ENCODE peak calls at places on chromosomes 4 and X, in four cellular contexts. W, D, T and G are unnamed samples. For H3K4me1, the result is how much of the 10 kb centered on the place peaks cover.

GRCh38 chr4:189921058-189921457 is 19.6 kb upstream of the FRG1 start:
- DNase-seq in W (no peak), T (no peak), D (no peak), G (no peak)

GRCh38 chrX:20237864-20238263 is 28.8 kb downstream of the RPS6KA3 start:
- DNase-seq in T (no peak), W (peak), D (no peak), G (no peak)

GRCh38 chr4:79578613-79579012 is 170.6 kb upstream of the GK2 start:
- DNase-seq in D (no peak), W (no peak), T (no peak), G (no peak)

GRCh38 chr4:119041951-119042560 is 93.6 kb upstream of the MYOZ2 start:
- DNase-seq in W (peak), D (peak), T (no peak), G (peak)

GRCh38 chrX:87578978-87579377 is 61.4 kb downstream of the KLHL4 start:
- DNase-seq in W (no peak), T (no peak), D (no peak), G (no peak)

GRCh38 chr4:83082777-83083176 is 31.8 kb downstream of the PLAC8 start:
- DNase-seq in D (no peak), W (no peak), T (no peak), G (no peak)

GRCh38 chr4:36178489-36178888 is 65.8 kb downstream of the ARAP2 start:
- DNase-seq in T (no peak), W (no peak), D (no peak), G (no peak)

GRCh38 chr4:132071815-132072214 is 1077.3 kb upstream of the PCDH10 start:
- DNase-seq in W (peak), T (no peak), D (no peak), G (no peak)

GRCh38 chr4:176642472-176642871 is 150.2 kb downstream of the VEGFC start:
- DNase-seq in D (no peak), T (no peak), W (no peak), G (no peak)

GRCh38 chr4:88477229-88477860 is 20.4 kb downstream of the HERC5 start:
- DNase-seq in W (no peak), D (no peak), T (no peak), G (no peak)

GRCh38 chrX:124796989-124797388 is 450.6 kb downstream of the SH2D1A start:
- DNase-seq in W (no peak), D (no peak), T (no peak), G (no peak)

GRCh38 chrX:118383120-118383519 is 37.2 kb downstream of the WDR44 start:
- DNase-seq in W (no peak), D (no peak), T (no peak), G (no peak)

GRCh38 chr4:47690611-47691010 is 147.3 kb downstream of the CORIN start:
- DNase-seq in T (no peak), W (no peak), D (no peak), G (no peak)

GRCh38 chr4:186485621-186486062 is 69.7 kb downstream of the MTNR1A start:
- DNase-seq in D (no peak), T (no peak), W (peak), G (no peak)

GRCh38 chr4:23234716-23235115 is 542.0 kb downstream of the GBA3 start:
- DNase-seq in T (no peak), D (no peak), W (no peak), G (no peak)

GRCh38 chrX:110588164-110588563 is 207.5 kb downstream of the CHRDL1 start:
- DNase-seq in D (no peak), W (no peak), T (no peak), G (no peak)

GRCh38 chr4:155241664-155242063 is 33.2 kb downstream of the NPY2R start:
- DNase-seq in T (no peak), D (no peak), W (no peak), G (no peak)

GRCh38 chrX:28205905-28206304 is 224.7 kb upstream of the DCAF8L1 start:
- DNase-seq in D (no peak), W (no peak), T (no peak), G (no peak)

GRCh38 chr4:3807861-3808521 is 41.8 kb downstream of the ADRA2C start:
- DNase-seq in T (no peak), W (no peak), D (no peak), G (no peak)

GRCh38 chr4:178955614-178956013 is 1513.4 kb upstream of the AGA start:
- DNase-seq in D (no peak), W (no peak), T (no peak), G (no peak)

GRCh38 chr4:77990456-77990855 is 66.7 kb upstream of the FRAS1 start:
- DNase-seq in T (no peak), D (no peak), W (no peak), G (no peak)

GRCh38 chr4:109016200-109016599 is 253.3 kb upstream of the ETNPPL start:
- DNase-seq in T (no peak), W (no peak), D (no peak), G (no peak)

GRCh38 chr4:80265571-80266266 is 745 bp upstream of the FGF5 start:
- DNase-seq in W (peak), D (no peak), T (no peak), G (no peak)

GRCh38 chrX:153935326-153935851 is 552 bp upstream of the NAA10 start:
- DNase-seq in D (no peak), W (no peak), T (no peak), G (no peak)

GRCh38 chrX:105715746-105716145 is 106.6 kb upstream of the NRK start:
- DNase-seq in T (no peak), W (no peak), D (no peak), G (no peak)

GRCh38 chr4:2062808-2063524 is 3.8 kb downstream of the NAT8L start:
- DNase-seq in W (no peak), T (no peak), D (no peak), G (peak)
- H3K27ac ChIP-seq in W (no peak), T (no peak), D (no peak), G (no peak)

DNA sequence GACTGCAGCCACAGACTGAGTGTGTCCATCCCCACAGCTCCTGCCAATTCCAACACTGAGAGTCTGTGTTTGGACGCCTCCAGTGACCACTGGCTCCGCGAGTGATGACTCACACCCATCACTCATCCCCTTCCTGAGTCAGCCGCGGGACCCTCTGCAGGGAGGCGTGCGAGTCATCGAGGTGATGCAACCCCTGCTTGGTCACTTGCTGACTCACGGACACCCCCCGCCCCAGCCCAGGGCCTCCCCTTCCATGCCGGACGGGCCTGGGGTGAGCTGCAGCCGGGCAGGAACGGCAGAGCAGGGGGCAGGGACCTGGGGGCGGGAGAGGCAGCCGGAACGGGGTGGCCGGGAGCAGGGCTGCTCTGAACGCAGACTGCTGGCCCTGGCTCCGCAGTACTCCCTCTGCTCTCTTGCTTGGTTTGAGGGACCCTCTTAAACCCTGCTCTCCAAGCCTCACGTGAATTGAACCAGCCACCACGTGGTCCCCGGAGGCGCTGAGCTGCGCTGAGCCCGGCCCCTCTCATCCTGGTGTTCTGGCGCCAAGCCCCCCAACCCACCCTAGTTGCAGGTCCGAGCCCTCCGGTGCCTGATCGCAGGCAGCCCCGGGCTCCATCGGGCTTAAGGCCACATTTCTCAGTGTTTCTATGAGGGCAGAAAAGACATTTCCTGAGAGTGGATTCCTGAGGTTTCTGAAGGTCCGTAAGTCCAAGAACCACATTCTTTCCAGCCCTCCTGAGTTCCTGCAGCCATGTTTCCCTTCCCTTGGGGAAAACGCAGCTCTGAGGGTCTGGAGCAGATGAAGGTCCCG is 32.4 kb downstream of the FGFRL1 start:
- DNase-seq in D (no peak), T (peak), W (peak), G (no peak)
- H3K4me3 ChIP-seq in D (no peak), T (peak), W (no peak), G (no peak)

GRCh38 chr4:169615467-169616106 is 3.2 kb upstream of the NEK1 start:
- DNase-seq in W (peak), T (no peak), D (no peak), G (no peak)
- H3K4me1 ChIP-seq in W (under half), T (under half), D (under half), G (under half)

DNA sequence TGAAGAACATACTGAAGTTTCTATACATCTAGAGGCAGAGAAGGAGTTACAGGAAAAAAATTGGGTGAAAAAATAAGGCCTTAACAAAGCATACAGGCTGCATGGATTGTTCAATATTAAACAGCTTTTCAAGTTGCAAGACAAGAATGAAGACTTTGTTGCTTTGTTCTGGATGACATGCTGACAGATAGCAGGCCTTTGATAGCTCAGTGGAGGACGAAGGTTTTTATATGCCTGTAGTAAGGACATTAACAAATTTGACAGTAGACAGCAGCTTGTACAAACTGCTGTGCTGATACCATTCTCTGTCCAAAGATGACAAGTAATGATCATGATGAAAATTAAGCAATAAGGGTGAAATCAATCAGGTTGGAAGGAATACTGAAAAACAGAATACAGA is 310.0 kb downstream of the NKX6-1 start:
- DNase-seq in T (no peak), W (no peak), D (no peak), G (no peak)
- H3K27ac ChIP-seq in T (no peak), W (no peak), D (no peak), G (no peak)

GRCh38 chrX:83469551-83469950 is 38.5 kb upstream of the POU3F4 start:
- DNase-seq in W (peak), T (no peak), D (peak), G (peak)
- H3K4me3 ChIP-seq in W (no peak), T (no peak), D (no peak), G (no peak)

DNA sequence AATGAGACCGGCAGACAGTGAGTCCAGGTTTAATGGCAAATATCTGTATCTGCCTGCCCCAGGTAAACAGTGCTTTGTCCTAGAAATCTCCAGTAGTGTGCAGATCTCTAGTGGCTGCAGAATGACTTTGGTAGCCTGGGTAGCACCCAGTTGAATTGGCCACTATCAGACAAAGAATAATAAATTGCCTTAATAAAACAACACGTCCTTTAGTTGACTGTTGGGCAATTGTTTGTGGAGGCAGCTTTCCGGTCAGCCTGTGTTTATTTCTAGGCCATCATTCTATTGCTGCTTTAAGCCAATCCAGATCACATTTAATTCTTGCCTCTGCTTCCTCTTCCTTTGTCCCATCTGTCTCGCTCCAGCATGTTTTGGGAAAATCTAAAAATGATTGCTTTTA is 52.6 kb downstream of the SNX25 start:
- DNase-seq in T (no peak), D (no peak), W (no peak), G (no peak)
- H3K4me1 ChIP-seq in T (under half), D (under half), W (under half), G (under half)